ENCODE peak calls at places on chromosomes 3 and 15, in four cellular contexts. O is K562, G is HL-60, A is GM12878. I is an unnamed sample.

GRCh38 chr3:64122476-64122875 is 99.2 kb upstream of the PSMD6 start:
- DNase-seq in O (no peak), G (no peak), A (no peak), I (no peak)

GRCh38 chr15:59686389-59686788 is 2.7 kb downstream of the BNIP2 start:
- DNase-seq in A (peak; percentile 36), O (no peak), G (peak; percentile 71), I (no peak)

GRCh38 chr3:86800116-86800515 is 190.8 kb downstream of the VGLL3 start:
- DNase-seq in A (no peak), O (no peak), G (no peak), I (no peak)

GRCh38 chr3:68207327-68207726 is 552.9 kb upstream of the SUCLG2 start:
- DNase-seq in G (no peak), O (no peak), A (no peak), I (no peak)

GRCh38 chr3:124886168-124887051 is 755 bp downstream of the ITGB5 start:
- DNase-seq in O (peak; percentile 63), G (no peak), A (no peak), I (peak; percentile 51)

GRCh38 chr3:98797905-98798304 is 34.8 kb downstream of the ST3GAL6 start:
- DNase-seq in G (no peak), O (no peak), A (no peak), I (no peak)

GRCh38 chr3:127889976-127890650 is 24.9 kb upstream of the KBTBD12 start:
- DNase-seq in G (no peak), O (no peak), A (no peak), I (no peak)

GRCh38 chr3:52236424-52236886 is 2.5 kb downstream of the TWF2 start:
- DNase-seq in A (no peak), G (no peak), O (no peak), I (no peak)

GRCh38 chr15:92745845-92746271 is 90.3 kb upstream of the FAM174B start:
- DNase-seq in O (no peak), G (no peak), A (no peak), I (no peak)

GRCh38 chr3:195118671-195119070 is 152.3 kb downstream of the XXYLT1 start:
- DNase-seq in G (no peak), O (no peak), A (no peak), I (no peak)

GRCh38 chr3:79167651-79168416 is 600.0 kb downstream of the ROBO1 start:
- DNase-seq in A (no peak), O (no peak), G (no peak), I (no peak)

GRCh38 chr3:102068327-102068726 is 219.0 kb downstream of the NFKBIZ start:
- DNase-seq in G (no peak), A (no peak), O (no peak), I (no peak)

GRCh38 chr15:70447927-70448698 is 315.2 kb downstream of the UACA start:
- DNase-seq in G (peak; percentile 94), O (peak; percentile 80), A (no peak), I (no peak)

GRCh38 chr15:89429023-89429422 is 67.4 kb downstream of the RHCG start:
- DNase-seq in A (no peak), O (no peak), G (peak; percentile 41), I (no peak)

DNA sequence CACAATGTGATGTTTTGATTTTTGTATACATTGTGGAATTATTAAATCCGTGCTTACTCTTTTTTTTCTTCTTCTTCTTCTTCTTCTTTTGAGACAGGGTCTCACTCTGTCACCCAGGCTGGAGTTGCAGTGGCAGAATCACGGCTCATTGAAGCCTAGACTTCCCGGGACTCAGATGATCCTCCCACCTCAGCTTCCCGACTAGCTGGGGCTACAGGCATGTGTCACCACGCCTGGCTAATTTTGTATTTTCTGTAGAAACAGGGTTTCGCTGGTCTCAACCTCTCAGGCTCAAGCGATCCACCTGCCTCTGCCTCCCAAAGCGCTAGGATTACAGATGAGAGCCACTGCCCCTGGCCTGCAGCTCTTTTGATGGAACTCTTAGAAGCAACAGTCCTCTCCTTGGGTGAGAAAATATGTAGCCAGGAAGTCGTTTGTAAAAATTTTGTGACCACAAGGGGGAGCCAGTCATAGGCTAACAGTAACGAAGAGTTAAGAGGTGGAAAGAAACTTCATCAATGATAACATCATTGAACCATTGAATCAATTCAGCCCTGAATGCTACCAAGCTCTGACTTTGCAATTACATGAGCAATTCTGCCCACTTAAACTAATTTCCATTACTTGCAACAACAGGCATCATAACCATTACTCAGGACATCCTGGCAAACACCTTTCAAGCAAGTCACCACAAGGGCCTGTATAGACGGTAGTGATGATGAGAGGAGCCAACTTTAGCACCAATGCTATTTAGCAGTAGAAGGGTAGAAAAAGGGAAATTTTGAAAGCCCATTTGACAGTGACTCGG is 16.7 kb upstream of the CMTM7 start:
- DNase-seq in G (peak; percentile 75), A (peak; percentile 42), O (peak; percentile 54), I (no peak)
- TF ChIP-seq SPI1 in G (peak; percentile 27), A (no peak), O (no peak), I (no peak)

GRCh38 chr3:143288944-143289343 is 169.4 kb downstream of the CHST2 start:
- DNase-seq in O (no peak), A (no peak), G (no peak), I (no peak)

GRCh38 chr3:143286392-143287010 is 166.9 kb downstream of the CHST2 start:
- DNase-seq in G (no peak), A (no peak), O (no peak), I (no peak)

GRCh38 chr3:143287403-143287802 is 167.8 kb downstream of the CHST2 start:
- DNase-seq in G (no peak), O (no peak), A (no peak), I (no peak)

GRCh38 chr3:143280984-143281383 is 161.4 kb downstream of the CHST2 start:
- DNase-seq in G (no peak), A (no peak), O (no peak), I (no peak)

DNA sequence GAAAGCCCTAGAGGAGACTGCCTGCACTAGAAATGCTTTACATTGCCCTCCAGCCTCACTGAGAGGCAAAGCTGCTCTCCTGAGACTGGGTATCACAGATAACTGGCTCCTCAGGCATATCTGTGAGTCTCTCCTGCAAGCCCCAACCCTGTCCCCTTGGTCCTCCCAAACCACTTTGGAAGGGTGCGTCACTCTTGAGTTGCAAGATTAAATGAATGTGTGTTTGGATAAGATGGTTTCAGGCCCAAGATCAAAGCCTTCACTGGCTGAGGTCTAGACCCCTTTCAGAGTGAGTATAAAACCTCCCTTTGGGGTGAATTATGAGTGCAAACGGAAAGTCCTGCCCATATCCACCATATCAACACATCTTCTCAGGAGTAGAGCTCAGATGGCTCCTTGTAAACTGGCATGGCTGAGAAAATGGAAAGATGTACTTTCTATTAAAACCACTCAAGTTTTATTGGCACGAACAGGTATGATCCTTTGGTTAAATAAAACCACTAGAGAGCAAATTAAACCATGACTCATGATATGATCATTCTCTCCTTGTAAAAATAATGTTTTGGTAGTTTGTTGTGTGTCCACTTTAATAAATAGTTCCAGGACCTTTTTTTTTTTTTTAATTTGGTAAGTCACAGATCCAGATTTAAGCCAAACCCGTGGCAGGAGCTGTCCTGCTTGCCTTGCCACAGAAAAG is 164.0 kb downstream of the CHST2 start:
- DNase-seq in O (peak; percentile 73), G (no peak), A (no peak), I (no peak)
- TF ChIP-seq SPI1 in O (no peak), G (no peak), A (no peak), I (no peak)

GRCh38 chr3:104982130-104982529 is 384.6 kb upstream of the ALCAM start:
- DNase-seq in A (no peak), O (no peak), G (no peak), I (no peak)
- TF ChIP-seq SPI1 in A (no peak), O (no peak), G (no peak), I (no peak)

DNA sequence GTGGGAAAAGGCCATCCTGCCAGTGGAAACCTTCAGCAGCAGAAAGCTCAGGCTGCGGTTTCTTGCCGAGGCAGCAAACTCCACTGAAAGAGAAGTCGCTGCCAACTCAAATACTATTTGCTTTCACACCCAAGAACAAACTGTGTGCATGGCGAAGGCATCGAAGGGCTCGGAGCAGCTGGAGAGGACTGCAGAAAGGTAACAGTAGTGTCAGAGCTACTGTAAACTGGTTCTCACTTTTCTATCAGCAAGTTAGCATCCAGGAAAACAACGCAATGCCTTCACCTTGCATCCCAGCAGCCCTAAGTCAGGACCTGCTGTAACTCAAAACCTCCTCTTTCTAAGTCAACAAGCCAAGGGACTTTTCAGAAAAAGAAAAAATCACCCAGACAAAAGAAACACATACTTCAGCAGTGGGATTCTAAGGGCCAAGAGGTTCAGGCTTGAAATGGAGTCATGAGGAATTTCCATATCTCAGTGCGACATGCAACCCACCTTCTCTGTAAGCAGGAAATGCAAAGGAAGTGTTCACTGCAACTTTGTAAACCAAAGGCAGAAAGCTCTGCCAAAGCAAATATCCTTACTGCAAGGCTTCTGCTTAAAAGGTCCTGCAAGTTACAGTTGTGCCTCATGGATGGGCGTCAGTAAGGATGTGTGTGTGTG is 193.5 kb downstream of the FOXP1 start:
- DNase-seq in O (no peak), G (peak; percentile 74), A (no peak), I (no peak)
- TF ChIP-seq SPI1 in O (no peak), G (no peak), A (no peak), I (no peak)

DNA sequence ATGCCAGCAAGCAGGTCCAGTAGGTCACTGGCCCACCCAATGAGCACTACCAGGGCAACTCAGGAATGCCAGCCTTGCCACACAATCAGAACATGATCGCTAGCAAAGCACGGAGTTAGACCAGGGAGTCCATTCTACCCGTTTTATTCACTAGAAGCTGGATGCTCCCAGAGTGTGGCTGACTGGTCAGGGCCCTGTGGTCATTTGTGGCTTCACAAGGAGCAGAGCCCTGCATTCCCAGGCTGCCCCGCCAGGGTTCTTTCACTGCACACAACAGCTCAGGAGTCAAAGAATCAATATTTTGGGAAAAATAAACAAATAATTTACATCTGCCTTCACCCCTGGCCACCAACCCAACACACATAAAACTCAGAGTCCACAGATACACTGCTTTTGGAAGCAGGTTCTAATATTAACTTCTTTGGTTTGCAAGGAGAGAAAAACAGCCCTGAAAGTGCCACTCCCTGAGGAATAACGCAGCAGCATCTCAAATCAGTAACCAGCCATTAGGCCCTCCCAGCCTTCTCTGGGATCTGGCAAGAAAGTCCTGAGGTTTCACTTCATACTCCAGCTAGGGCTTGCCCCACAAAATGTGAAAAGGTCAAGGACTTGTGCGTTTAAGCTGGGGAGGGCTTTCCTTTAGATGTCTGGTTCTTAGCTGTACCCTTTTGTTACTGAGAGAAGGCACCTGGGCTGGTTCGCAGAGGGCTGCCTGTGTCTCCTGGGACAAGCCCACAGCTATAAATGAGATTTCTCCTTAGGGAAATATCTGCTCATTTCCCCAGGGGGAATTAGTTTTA is 16.0 kb downstream of the SIAH2 start:
- DNase-seq in A (no peak), O (no peak), G (no peak), I (no peak)
- TF ChIP-seq SPI1 in A (no peak), O (no peak), G (no peak), I (no peak)

GRCh38 chr15:73952913-73953750 is 26.9 kb downstream of the LOXL1 start:
- DNase-seq in G (no peak), A (no peak), O (no peak), I (peak; percentile 3)
- TF ChIP-seq SPI1 in G (no peak), A (no peak), O (no peak), I (no peak)

GRCh38 chr3:129576514-129577345 is 29.7 kb downstream of the PLXND1 start:
- DNase-seq in G (peak; percentile 89), A (peak; percentile 35), O (no peak), I (peak; percentile 58)
- TF ChIP-seq SPI1 in G (no peak), A (no peak), O (no peak), I (no peak)